ENCODE peak calls at places on chromosomes 6 and 20, in five cellular contexts. B is hypothalamus, Y is ovary, O is amygdala, N is cardiac septum. I is an unnamed sample.

GRCh38 chr20:33733654-33734576 is 2.1 kb downstream of the ZNF341 start:
- DNase-seq in O (peak), Y (no peak), N (no peak), B (no peak), I (no peak)

GRCh38 chr6:389622-390021 is 1.9 kb upstream of the IRF4 start:
- DNase-seq in B (no peak), Y (no peak), O (no peak), N (peak), I (no peak)

GRCh38 chr20:49821381-49821780 is 8.8 kb downstream of the SLC9A8 start:
- DNase-seq in O (no peak), B (no peak), Y (no peak), N (no peak), I (no peak)

GRCh38 chr20:63312690-63313348 is 19.8 kb downstream of the COL20A1 start:
- DNase-seq in B (no peak), N (no peak), O (peak), Y (peak), I (no peak)

GRCh38 chr20:36573103-36573797 is at the start of gene TGIF2:
- DNase-seq in Y (peak), N (peak), O (peak), B (no peak), I (peak)

GRCh38 chr6:34527751-34528670 is 28.1 kb downstream of the SPDEF start:
- DNase-seq in Y (no peak), N (no peak), O (no peak), B (no peak), I (peak)

GRCh38 chr20:35121186-35121585 is 25.9 kb downstream of the EDEM2 start:
- DNase-seq in N (no peak), Y (no peak), B (no peak), O (no peak), I (no peak)

GRCh38 chr6:73293331-73293730 is 30.3 kb upstream of the KHDC1 start:
- DNase-seq in B (no peak), N (no peak), O (no peak), Y (no peak), I (no peak)

GRCh38 chr20:21559305-21559704 is 45.4 kb upstream of the NKX2-2 start:
- DNase-seq in O (no peak), N (no peak), B (no peak), Y (no peak), I (no peak)

GRCh38 chr20:35604444-35604750 is 11.2 kb upstream of the SPAG4 start:
- DNase-seq in B (no peak), O (no peak), Y (no peak), N (peak), I (no peak)

I was measured in posterior cingulate gyrus.